ENCODE peak calls at places on chromosomes 3 and 15, in five cellular contexts. One of them, this sample, is unnamed.

GRCh38 chr3:115062412-115062956 is 84.6 kb downstream of the ZBTB20 start:
- DNase-seq in heart left ventricle: no peak
- DNase-seq in fibroblast of pulmonary artery: peak
- DNase-seq in hepatocyte: no peak
- DNase-seq in adrenal gland: no peak
- DNase-seq in this sample: peak

GRCh38 chr3:15120986-15121385 is 22.0 kb upstream of the RBSN start:
- DNase-seq in hepatocyte: no peak
- DNase-seq in fibroblast of pulmonary artery: no peak
- DNase-seq in heart left ventricle: no peak
- DNase-seq in adrenal gland: no peak
- DNase-seq in this sample: no peak

GRCh38 chr3:101036676-101037075 is 43.5 kb upstream of the ABI3BP start:
- DNase-seq in heart left ventricle: no peak
- DNase-seq in fibroblast of pulmonary artery: no peak
- DNase-seq in hepatocyte: no peak
- DNase-seq in adrenal gland: no peak
- DNase-seq in this sample: no peak

GRCh38 chr3:132549169-132549568 is 47.9 kb upstream of the ACKR4 start:
- DNase-seq in heart left ventricle: no peak
- DNase-seq in adrenal gland: no peak
- DNase-seq in fibroblast of pulmonary artery: no peak
- DNase-seq in hepatocyte: no peak
- DNase-seq in this sample: no peak

GRCh38 chr3:159882784-159883779 is 105.6 kb upstream of the IL12A start:
- DNase-seq in fibroblast of pulmonary artery: peak
- DNase-seq in adrenal gland: peak
- DNase-seq in heart left ventricle: peak
- DNase-seq in hepatocyte: no peak
- DNase-seq in this sample: peak

GRCh38 chr15:29143909-29144308 is 125.7 kb downstream of the NSMCE3 start:
- DNase-seq in heart left ventricle: no peak
- DNase-seq in fibroblast of pulmonary artery: peak
- DNase-seq in adrenal gland: no peak
- DNase-seq in hepatocyte: no peak
- DNase-seq in this sample: peak

GRCh38 chr3:117059990-117060338 is 350.4 kb downstream of the TUSC7 start:
- DNase-seq in adrenal gland: no peak
- DNase-seq in heart left ventricle: no peak
- DNase-seq in hepatocyte: no peak
- DNase-seq in fibroblast of pulmonary artery: no peak
- DNase-seq in this sample: no peak

GRCh38 chr3:58463942-58464271 is 28.0 kb upstream of the KCTD6 start:
- DNase-seq in fibroblast of pulmonary artery: no peak
- DNase-seq in adrenal gland: no peak
- DNase-seq in heart left ventricle: no peak
- DNase-seq in hepatocyte: no peak
- DNase-seq in this sample: no peak

GRCh38 chr15:100710744-100711478 is 108.5 kb downstream of the ASB7 start:
- DNase-seq in fibroblast of pulmonary artery: no peak
- DNase-seq in adrenal gland: no peak
- DNase-seq in hepatocyte: no peak
- DNase-seq in heart left ventricle: no peak
- DNase-seq in this sample: no peak

GRCh38 chr3:66138336-66139234 is 82.2 kb upstream of the SLC25A26 start:
- DNase-seq in heart left ventricle: peak
- DNase-seq in fibroblast of pulmonary artery: peak
- DNase-seq in adrenal gland: peak
- DNase-seq in hepatocyte: peak
- DNase-seq in this sample: peak

GRCh38 chr3:42179110-42179725 is 86.8 kb downstream of the CCK start:
- DNase-seq in hepatocyte: peak
- DNase-seq in heart left ventricle: peak
- DNase-seq in adrenal gland: peak
- DNase-seq in fibroblast of pulmonary artery: peak
- DNase-seq in this sample: peak

GRCh38 chr3:84836961-84837360 is 121.8 kb upstream of the CADM2 start:
- DNase-seq in heart left ventricle: no peak
- DNase-seq in fibroblast of pulmonary artery: no peak
- DNase-seq in adrenal gland: no peak
- DNase-seq in hepatocyte: peak
- DNase-seq in this sample: no peak

GRCh38 chr3:30770387-30770786 is 124.1 kb downstream of the GADL1 start:
- DNase-seq in adrenal gland: peak
- DNase-seq in heart left ventricle: peak
- DNase-seq in hepatocyte: peak
- DNase-seq in fibroblast of pulmonary artery: peak
- DNase-seq in this sample: peak

GRCh38 chr3:153399636-153400035 is 237.6 kb downstream of the RAP2B start:
- DNase-seq in hepatocyte: no peak
- DNase-seq in heart left ventricle: no peak
- DNase-seq in fibroblast of pulmonary artery: no peak
- DNase-seq in adrenal gland: no peak
- DNase-seq in this sample: peak

GRCh38 chr3:65545429-65545828 is 493.3 kb downstream of the MAGI1 start:
- DNase-seq in adrenal gland: no peak
- DNase-seq in fibroblast of pulmonary artery: peak
- DNase-seq in hepatocyte: no peak
- DNase-seq in heart left ventricle: no peak
- DNase-seq in this sample: peak

GRCh38 chr3:188863999-188864406 is 307.8 kb upstream of the TPRG1 start:
- DNase-seq in adrenal gland: no peak
- DNase-seq in hepatocyte: no peak
- DNase-seq in heart left ventricle: no peak
- DNase-seq in fibroblast of pulmonary artery: peak
- DNase-seq in this sample: peak

GRCh38 chr3:188631291-188632010 is 477.5 kb downstream of the LPP start:
- DNase-seq in heart left ventricle: no peak
- DNase-seq in fibroblast of pulmonary artery: peak
- DNase-seq in adrenal gland: no peak
- DNase-seq in hepatocyte: no peak
- DNase-seq in this sample: peak

GRCh38 chr3:129795596-129795995 is 97.9 kb downstream of the TMCC1 start:
- DNase-seq in heart left ventricle: no peak
- DNase-seq in fibroblast of pulmonary artery: peak
- DNase-seq in hepatocyte: peak
- DNase-seq in adrenal gland: peak
- DNase-seq in this sample: no peak

GRCh38 chr3:101940521-101940992 is 91.2 kb downstream of the NFKBIZ start:
- DNase-seq in heart left ventricle: peak
- DNase-seq in fibroblast of pulmonary artery: peak
- DNase-seq in adrenal gland: no peak
- DNase-seq in hepatocyte: peak
- DNase-seq in this sample: peak

GRCh38 chr15:90101130-90101968 is 919 bp downstream of the IDH2 start:
- DNase-seq in adrenal gland: no peak
- DNase-seq in heart left ventricle: peak
- DNase-seq in fibroblast of pulmonary artery: no peak
- DNase-seq in hepatocyte: peak
- DNase-seq in this sample: no peak

GRCh38 chr3:115580566-115580965 is 42.7 kb upstream of the GAP43 start:
- DNase-seq in hepatocyte: no peak
- DNase-seq in adrenal gland: no peak
- DNase-seq in heart left ventricle: no peak
- DNase-seq in fibroblast of pulmonary artery: no peak
- DNase-seq in this sample: peak

GRCh38 chr3:24485511-24485910 is 9.1 kb downstream of the THRB start:
- DNase-seq in fibroblast of pulmonary artery: no peak
- DNase-seq in hepatocyte: no peak
- DNase-seq in adrenal gland: no peak
- DNase-seq in heart left ventricle: no peak
- DNase-seq in this sample: no peak

GRCh38 chr3:12833226-12834161 is 7.9 kb downstream of the RPL32 start:
- DNase-seq in hepatocyte: no peak
- DNase-seq in adrenal gland: no peak
- DNase-seq in heart left ventricle: no peak
- DNase-seq in fibroblast of pulmonary artery: no peak
- DNase-seq in this sample: peak

GRCh38 chr3:115857518-115858136 is 234.3 kb downstream of the GAP43 start:
- DNase-seq in heart left ventricle: no peak
- DNase-seq in fibroblast of pulmonary artery: no peak
- DNase-seq in adrenal gland: no peak
- DNase-seq in hepatocyte: no peak
- DNase-seq in this sample: no peak

GRCh38 chr15:40873625-40874561 is at the start of gene RHOV:
- DNase-seq in heart left ventricle: peak
- DNase-seq in fibroblast of pulmonary artery: peak
- DNase-seq in adrenal gland: peak
- DNase-seq in hepatocyte: peak
- DNase-seq in this sample: no peak

GRCh38 chr3:37492977-37493471 is 318.6 kb upstream of the LRRFIP2 start:
- DNase-seq in adrenal gland: peak
- DNase-seq in hepatocyte: no peak
- DNase-seq in fibroblast of pulmonary artery: peak
- DNase-seq in heart left ventricle: peak
- DNase-seq in this sample: peak

GRCh38 chr3:3110299-3110630 is at the start of gene IL5RA:
- DNase-seq in adrenal gland: no peak
- DNase-seq in fibroblast of pulmonary artery: peak
- DNase-seq in hepatocyte: peak
- DNase-seq in heart left ventricle: no peak
- DNase-seq in this sample: no peak

GRCh38 chr3:151467069-151467468 is 6.2 kb upstream of the IGSF10 start:
- DNase-seq in adrenal gland: no peak
- DNase-seq in heart left ventricle: no peak
- DNase-seq in fibroblast of pulmonary artery: no peak
- DNase-seq in hepatocyte: no peak
- DNase-seq in this sample: no peak

DNA sequence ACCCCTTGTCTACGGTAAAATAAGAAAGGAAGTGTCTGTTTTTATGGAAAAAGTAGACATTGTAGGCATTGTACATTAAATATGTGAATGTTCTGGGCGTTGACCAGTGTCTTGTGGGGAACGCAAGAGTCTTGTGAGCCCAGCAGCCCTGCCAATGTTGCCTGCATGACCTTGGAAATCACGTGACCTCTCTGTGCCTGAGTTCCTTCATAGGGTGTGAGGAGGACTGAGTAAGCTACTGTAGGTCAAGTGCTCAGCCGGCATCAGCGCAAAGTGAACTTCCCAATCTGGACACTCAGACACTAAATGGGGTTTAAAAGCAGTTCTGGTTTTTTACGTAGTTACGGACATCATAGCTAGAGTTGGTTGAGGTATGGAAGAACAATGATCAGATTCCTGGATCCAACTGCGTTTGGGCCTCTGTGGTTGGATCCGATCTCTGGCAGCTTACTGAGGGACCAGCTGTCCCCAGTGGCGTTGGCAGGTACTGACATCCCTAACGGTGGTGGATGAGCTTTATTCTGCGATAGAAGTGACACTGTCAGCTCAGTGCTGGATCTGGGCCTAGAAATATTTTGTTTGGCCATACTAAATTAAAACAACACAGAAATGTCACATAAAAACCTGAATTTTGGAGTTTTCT is 63.8 kb downstream of the SPSB4 start:
- DNase-seq in heart left ventricle: no peak
- DNase-seq in fibroblast of pulmonary artery: no peak
- DNase-seq in adrenal gland: no peak
- DNase-seq in hepatocyte: no peak
- DNase-seq in this sample: no peak
- TF ChIP-seq CTCF in heart left ventricle: peak
- TF ChIP-seq CTCF in fibroblast of pulmonary artery: peak
- TF ChIP-seq CTCF in adrenal gland: no peak
- TF ChIP-seq CTCF in hepatocyte: peak
- TF ChIP-seq CTCF in this sample: peak

GRCh38 chr15:76962337-76963013 is 30.9 kb downstream of the RCN2 start:
- DNase-seq in heart left ventricle: no peak
- DNase-seq in hepatocyte: no peak
- DNase-seq in adrenal gland: no peak
- DNase-seq in fibroblast of pulmonary artery: no peak
- DNase-seq in this sample: no peak
- H3K4me3 ChIP-seq in heart left ventricle: no peak
- H3K4me3 ChIP-seq in hepatocyte: no peak
- H3K4me3 ChIP-seq in adrenal gland: no peak
- H3K4me3 ChIP-seq in fibroblast of pulmonary artery: no peak
- H3K4me3 ChIP-seq in this sample: no peak

DNA sequence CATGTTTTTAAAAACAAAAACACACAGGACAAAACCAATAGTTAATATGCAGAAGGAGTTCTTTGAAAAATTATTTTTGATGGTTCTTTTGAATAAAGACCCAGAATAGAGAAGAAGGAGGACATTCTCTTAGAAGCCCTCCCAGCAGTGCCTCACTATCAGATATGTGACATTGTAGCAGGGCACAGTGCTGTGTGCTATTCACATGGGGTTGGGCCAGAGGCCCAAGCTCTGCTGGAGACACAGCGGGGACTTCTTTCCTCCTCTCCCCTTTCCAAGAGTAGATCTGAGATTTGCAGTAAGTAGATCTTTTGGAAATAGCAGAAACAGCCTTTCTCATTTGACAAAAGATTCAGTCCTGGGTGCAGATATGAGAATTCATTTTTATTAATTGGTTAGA is 6.3 kb downstream of the GYG1 start:
- DNase-seq in hepatocyte: no peak
- DNase-seq in fibroblast of pulmonary artery: no peak
- DNase-seq in heart left ventricle: no peak
- DNase-seq in adrenal gland: no peak
- DNase-seq in this sample: no peak
- TF ChIP-seq CTCF in hepatocyte: no peak
- TF ChIP-seq CTCF in fibroblast of pulmonary artery: no peak
- TF ChIP-seq CTCF in heart left ventricle: no peak
- TF ChIP-seq CTCF in adrenal gland: no peak
- TF ChIP-seq CTCF in this sample: no peak

GRCh38 chr3:8600457-8600856 is 44.1 kb downstream of the SSUH2 start:
- DNase-seq in hepatocyte: no peak
- DNase-seq in heart left ventricle: no peak
- DNase-seq in fibroblast of pulmonary artery: no peak
- DNase-seq in adrenal gland: no peak
- DNase-seq in this sample: no peak
- H3K4me3 ChIP-seq in hepatocyte: no peak
- H3K4me3 ChIP-seq in heart left ventricle: no peak
- H3K4me3 ChIP-seq in fibroblast of pulmonary artery: no peak
- H3K4me3 ChIP-seq in adrenal gland: no peak
- H3K4me3 ChIP-seq in this sample: no peak

GRCh38 chr3:147415819-147416218 is 6.7 kb downstream of the ZIC1 start:
- DNase-seq in adrenal gland: no peak
- DNase-seq in fibroblast of pulmonary artery: no peak
- DNase-seq in heart left ventricle: no peak
- DNase-seq in hepatocyte: no peak
- DNase-seq in this sample: no peak
- TF ChIP-seq CTCF in adrenal gland: no peak
- TF ChIP-seq CTCF in fibroblast of pulmonary artery: no peak
- TF ChIP-seq CTCF in heart left ventricle: no peak
- TF ChIP-seq CTCF in hepatocyte: no peak
- TF ChIP-seq CTCF in this sample: peak

GRCh38 chr15:47184003-47184404 is 533.3 kb upstream of the SEMA6D start:
- DNase-seq in adrenal gland: no peak
- DNase-seq in hepatocyte: peak
- DNase-seq in fibroblast of pulmonary artery: no peak
- DNase-seq in heart left ventricle: no peak
- DNase-seq in this sample: peak
- H3K4me3 ChIP-seq in adrenal gland: no peak
- H3K4me3 ChIP-seq in hepatocyte: peak
- H3K4me3 ChIP-seq in fibroblast of pulmonary artery: peak
- H3K4me3 ChIP-seq in heart left ventricle: peak
- H3K4me3 ChIP-seq in this sample: peak

GRCh38 chr15:57560976-57561711 is 30.6 kb upstream of the MYZAP start:
- DNase-seq in fibroblast of pulmonary artery: peak
- DNase-seq in adrenal gland: peak
- DNase-seq in heart left ventricle: peak
- DNase-seq in hepatocyte: peak
- DNase-seq in this sample: peak
- TF ChIP-seq CTCF in fibroblast of pulmonary artery: peak
- TF ChIP-seq CTCF in adrenal gland: peak
- TF ChIP-seq CTCF in heart left ventricle: peak
- TF ChIP-seq CTCF in hepatocyte: peak
- TF ChIP-seq CTCF in this sample: peak

This sample was measured in foreskin fibroblast.